ENCODE peak calls at places on chromosomes 16 and 17, in four cellular contexts. U, H, S and X are unnamed samples.

GRCh38 chr16:50306287-50306686 is 39.9 kb downstream of the ADCY7 start:
- DNase-seq in H (no peak), S (no peak), U (peak; percentile 32), X (no peak)

GRCh38 chr16:82523786-82524185 is 103.0 kb upstream of the CDH13 start:
- DNase-seq in H (no peak), U (no peak), S (peak; percentile 9), X (peak; percentile 62)

GRCh38 chr17:57461082-57461481 is 204.8 kb downstream of the MSI2 start:
- DNase-seq in U (no peak), S (no peak), H (no peak), X (peak; percentile 65)

GRCh38 chr17:7266784-7267183 is 4.5 kb upstream of the CLDN7 start:
- DNase-seq in H (no peak), U (no peak), S (no peak), X (peak; percentile 29)

GRCh38 chr17:7644768-7645167 is 6.0 kb upstream of the ATP1B2 start:
- DNase-seq in S (no peak), H (no peak), U (no peak), X (no peak)

GRCh38 chr16:79902351-79902750 is 301.8 kb upstream of the MAF start:
- DNase-seq in S (no peak), H (no peak), U (no peak), X (no peak)

GRCh38 chr16:54040975-54041374 is 245.6 kb downstream of the IRX3 start:
- DNase-seq in H (no peak), S (no peak), U (no peak), X (no peak)

GRCh38 chr16:49463529-49463928 is 89.9 kb downstream of the C16orf78 start:
- DNase-seq in U (no peak), S (no peak), H (no peak), X (no peak)

GRCh38 chr16:5490499-5490898 is 392.9 kb upstream of the EEF2KMT start:
- DNase-seq in S (no peak), H (no peak), U (peak; percentile 42), X (no peak)

GRCh38 chr17:40560592-40561293 is 4.5 kb downstream of the CCR7 start:
- DNase-seq in H (no peak), S (no peak), U (no peak), X (peak; percentile 36)

GRCh38 chr17:80827646-80828643 is 163.7 kb upstream of the CHMP6 start:
- DNase-seq in U (no peak), S (peak; percentile 22), H (no peak), X (peak; percentile 86)

GRCh38 chr17:10149573-10150399 is 48.6 kb downstream of the GAS7 start:
- DNase-seq in H (no peak), U (no peak), S (peak; percentile 74), X (peak; percentile 7)

GRCh38 chr17:47352848-47353247 is 29.1 kb downstream of the EFCAB13 start:
- DNase-seq in S (no peak), U (no peak), H (no peak), X (no peak)

GRCh38 chr17:74744349-74744713 is 4.1 kb upstream of the NHERF1 start:
- DNase-seq in U (no peak), H (no peak), S (no peak), X (no peak)

GRCh38 chr16:10738231-10739077 is 5.2 kb upstream of the NUBP1 start:
- DNase-seq in S (no peak), H (peak; percentile 43), U (peak; percentile 93), X (peak; percentile 83)

GRCh38 chr17:43601280-43602050 is 55.3 kb upstream of the ETV4 start:
- DNase-seq in H (no peak), S (no peak), U (peak; percentile 51), X (peak; percentile 48)

GRCh38 chr16:72189865-72190371 is 18.0 kb upstream of the PMFBP1 start:
- DNase-seq in S (peak; percentile 26), U (no peak), H (no peak), X (peak; percentile 66)

GRCh38 chr16:80985611-80986010 is 21.1 kb downstream of the CMC2 start:
- DNase-seq in S (no peak), H (no peak), U (no peak), X (no peak)

GRCh38 chr17:1055231-1055630 is 58.3 kb downstream of the TIMM22 start:
- DNase-seq in H (no peak), S (no peak), U (peak; percentile 15), X (no peak)

GRCh38 chr17:34571428-34572130 is 7.8 kb upstream of the TMEM132E start:
- DNase-seq in H (no peak), S (no peak), U (no peak), X (no peak)

GRCh38 chr16:56329887-56330286 is 95.5 kb downstream of the AMFR start:
- DNase-seq in U (no peak), H (no peak), S (no peak), X (no peak)

GRCh38 chr16:64077242-64077641 is 1044.6 kb downstream of the CDH11 start:
- DNase-seq in H (no peak), U (no peak), S (no peak), X (no peak)

GRCh38 chr17:47287068-47287467 is 33.4 kb downstream of the ITGB3 start:
- DNase-seq in S (no peak), U (no peak), H (no peak), X (no peak)

GRCh38 chr17:35807371-35808144 is 1.7 kb upstream of the TAF15 start:
- DNase-seq in S (no peak), H (no peak), U (no peak), X (no peak)